ENCODE peak calls at places on chromosome 11, in five cellular contexts. One of them, this sample, is unnamed.

GRCh38 chr11:125514336-125515101 is 18.5 kb upstream of the FEZ1 start:
- DNase-seq in COLO829: no peak
- DNase-seq in activated gamma-delta T cell treated with anti-CD3 and anti-CD28 coated beads, Interleukin-2, amount 50 U/mL, for 16 hours: peak; percentile 55
- DNase-seq in nephron progenitor cell: no peak
- DNase-seq in progenitor cell of endocrine pancreas: no peak
- DNase-seq in this sample: no peak

GRCh38 chr11:133164986-133165385 is 367.3 kb downstream of the OPCML start:
- DNase-seq in progenitor cell of endocrine pancreas: no peak
- DNase-seq in COLO829: no peak
- DNase-seq in activated gamma-delta T cell treated with anti-CD3 and anti-CD28 coated beads, Interleukin-2, amount 50 U/mL, for 16 hours: no peak
- DNase-seq in nephron progenitor cell: no peak
- DNase-seq in this sample: no peak

GRCh38 chr11:79076526-79077115 is 364.2 kb downstream of the TENM4 start:
- DNase-seq in COLO829: no peak
- DNase-seq in progenitor cell of endocrine pancreas: no peak
- DNase-seq in nephron progenitor cell: no peak
- DNase-seq in activated gamma-delta T cell treated with anti-CD3 and anti-CD28 coated beads, Interleukin-2, amount 50 U/mL, for 16 hours: no peak
- DNase-seq in this sample: no peak

GRCh38 chr11:36890280-36890679 is 292.2 kb upstream of the RAG2 start:
- DNase-seq in progenitor cell of endocrine pancreas: no peak
- DNase-seq in nephron progenitor cell: no peak
- DNase-seq in COLO829: no peak
- DNase-seq in activated gamma-delta T cell treated with anti-CD3 and anti-CD28 coated beads, Interleukin-2, amount 50 U/mL, for 16 hours: no peak
- DNase-seq in this sample: no peak

GRCh38 chr11:34492806-34493414 is 20.7 kb downstream of the ELF5 start:
- DNase-seq in activated gamma-delta T cell treated with anti-CD3 and anti-CD28 coated beads, Interleukin-2, amount 50 U/mL, for 16 hours: peak; percentile 5
- DNase-seq in COLO829: peak; percentile 78
- DNase-seq in nephron progenitor cell: peak; percentile 70
- DNase-seq in progenitor cell of endocrine pancreas: peak; percentile 39
- DNase-seq in this sample: peak; percentile 52

GRCh38 chr11:108269583-108269982 is 46.7 kb downstream of the ATM start:
- DNase-seq in COLO829: no peak
- DNase-seq in progenitor cell of endocrine pancreas: no peak
- DNase-seq in nephron progenitor cell: no peak
- DNase-seq in activated gamma-delta T cell treated with anti-CD3 and anti-CD28 coated beads, Interleukin-2, amount 50 U/mL, for 16 hours: no peak
- DNase-seq in this sample: no peak

GRCh38 chr11:6328321-6328720 is 8.0 kb upstream of the CAVIN3 start:
- DNase-seq in activated gamma-delta T cell treated with anti-CD3 and anti-CD28 coated beads, Interleukin-2, amount 50 U/mL, for 16 hours: no peak
- DNase-seq in progenitor cell of endocrine pancreas: no peak
- DNase-seq in COLO829: peak; percentile 58
- DNase-seq in nephron progenitor cell: no peak
- DNase-seq in this sample: no peak

GRCh38 chr11:28964811-28965210 is 856.6 kb downstream of the METTL15 start:
- DNase-seq in nephron progenitor cell: no peak
- DNase-seq in activated gamma-delta T cell treated with anti-CD3 and anti-CD28 coated beads, Interleukin-2, amount 50 U/mL, for 16 hours: no peak
- DNase-seq in progenitor cell of endocrine pancreas: no peak
- DNase-seq in COLO829: no peak
- DNase-seq in this sample: no peak

GRCh38 chr11:65506770-65507485 is 8.1 kb downstream of the MALAT1 start:
- DNase-seq in COLO829: no peak
- DNase-seq in nephron progenitor cell: no peak
- DNase-seq in activated gamma-delta T cell treated with anti-CD3 and anti-CD28 coated beads, Interleukin-2, amount 50 U/mL, for 16 hours: no peak
- DNase-seq in progenitor cell of endocrine pancreas: no peak
- DNase-seq in this sample: no peak

GRCh38 chr11:46315033-46315738 is 32.1 kb upstream of the DGKZ start:
- DNase-seq in activated gamma-delta T cell treated with anti-CD3 and anti-CD28 coated beads, Interleukin-2, amount 50 U/mL, for 16 hours: peak; percentile 68
- DNase-seq in COLO829: peak; percentile 88
- DNase-seq in nephron progenitor cell: peak; percentile 84
- DNase-seq in progenitor cell of endocrine pancreas: peak; percentile 73
- DNase-seq in this sample: no peak

GRCh38 chr11:129503646-129504045 is 128.0 kb downstream of the BARX2 start:
- DNase-seq in nephron progenitor cell: no peak
- DNase-seq in activated gamma-delta T cell treated with anti-CD3 and anti-CD28 coated beads, Interleukin-2, amount 50 U/mL, for 16 hours: no peak
- DNase-seq in COLO829: no peak
- DNase-seq in progenitor cell of endocrine pancreas: no peak
- DNase-seq in this sample: no peak

GRCh38 chr11:22671751-22672150 is 5.3 kb downstream of the GAS2 start:
- DNase-seq in progenitor cell of endocrine pancreas: no peak
- DNase-seq in activated gamma-delta T cell treated with anti-CD3 and anti-CD28 coated beads, Interleukin-2, amount 50 U/mL, for 16 hours: no peak
- DNase-seq in nephron progenitor cell: no peak
- DNase-seq in COLO829: no peak
- DNase-seq in this sample: no peak

GRCh38 chr11:26134481-26135355 is 197.2 kb upstream of the ANO3 start:
- DNase-seq in nephron progenitor cell: peak; percentile 9
- DNase-seq in progenitor cell of endocrine pancreas: no peak
- DNase-seq in COLO829: peak; percentile 53
- DNase-seq in activated gamma-delta T cell treated with anti-CD3 and anti-CD28 coated beads, Interleukin-2, amount 50 U/mL, for 16 hours: no peak
- DNase-seq in this sample: no peak

GRCh38 chr11:3165152-3165705 is at the start of gene OSBPL5:
- DNase-seq in progenitor cell of endocrine pancreas: peak; percentile 55
- DNase-seq in nephron progenitor cell: peak; percentile 82
- DNase-seq in activated gamma-delta T cell treated with anti-CD3 and anti-CD28 coated beads, Interleukin-2, amount 50 U/mL, for 16 hours: peak; percentile 31
- DNase-seq in COLO829: peak; percentile 39
- DNase-seq in this sample: peak; percentile 66

GRCh38 chr11:77589521-77590193 is at the start of gene AQP11:
- DNase-seq in COLO829: peak; percentile 67
- DNase-seq in activated gamma-delta T cell treated with anti-CD3 and anti-CD28 coated beads, Interleukin-2, amount 50 U/mL, for 16 hours: peak; percentile 19
- DNase-seq in progenitor cell of endocrine pancreas: peak; percentile 82
- DNase-seq in nephron progenitor cell: peak; percentile 91
- DNase-seq in this sample: peak; percentile 76

GRCh38 chr11:105022998-105023397 is at the start of gene CASP5:
- DNase-seq in progenitor cell of endocrine pancreas: no peak
- DNase-seq in activated gamma-delta T cell treated with anti-CD3 and anti-CD28 coated beads, Interleukin-2, amount 50 U/mL, for 16 hours: no peak
- DNase-seq in COLO829: no peak
- DNase-seq in nephron progenitor cell: no peak
- DNase-seq in this sample: no peak

GRCh38 chr11:99505319-99505718 is 484.6 kb downstream of the CNTN5 start:
- DNase-seq in progenitor cell of endocrine pancreas: no peak
- DNase-seq in activated gamma-delta T cell treated with anti-CD3 and anti-CD28 coated beads, Interleukin-2, amount 50 U/mL, for 16 hours: no peak
- DNase-seq in COLO829: no peak
- DNase-seq in nephron progenitor cell: no peak
- DNase-seq in this sample: no peak

GRCh38 chr11:17498058-17498457 is 21.4 kb upstream of the ABCC8 start:
- DNase-seq in COLO829: no peak
- DNase-seq in progenitor cell of endocrine pancreas: no peak
- DNase-seq in nephron progenitor cell: no peak
- DNase-seq in activated gamma-delta T cell treated with anti-CD3 and anti-CD28 coated beads, Interleukin-2, amount 50 U/mL, for 16 hours: no peak
- DNase-seq in this sample: no peak

GRCh38 chr11:12995211-12995610 is 13.9 kb upstream of the RASSF10 start:
- DNase-seq in COLO829: no peak
- DNase-seq in activated gamma-delta T cell treated with anti-CD3 and anti-CD28 coated beads, Interleukin-2, amount 50 U/mL, for 16 hours: no peak
- DNase-seq in progenitor cell of endocrine pancreas: no peak
- DNase-seq in nephron progenitor cell: no peak
- DNase-seq in this sample: no peak

GRCh38 chr11:133968300-133968699 is 11.5 kb upstream of the IGSF9B start:
- DNase-seq in COLO829: no peak
- DNase-seq in activated gamma-delta T cell treated with anti-CD3 and anti-CD28 coated beads, Interleukin-2, amount 50 U/mL, for 16 hours: no peak
- DNase-seq in nephron progenitor cell: peak; percentile 84
- DNase-seq in progenitor cell of endocrine pancreas: peak; percentile 61
- DNase-seq in this sample: no peak

GRCh38 chr11:111733009-111733408 is 33.2 kb downstream of the PPP2R1B start:
- DNase-seq in activated gamma-delta T cell treated with anti-CD3 and anti-CD28 coated beads, Interleukin-2, amount 50 U/mL, for 16 hours: no peak
- DNase-seq in nephron progenitor cell: no peak
- DNase-seq in COLO829: no peak
- DNase-seq in progenitor cell of endocrine pancreas: no peak
- DNase-seq in this sample: no peak

GRCh38 chr11:69962152-69962551 is 116.0 kb upstream of the ANO1 start:
- DNase-seq in COLO829: no peak
- DNase-seq in activated gamma-delta T cell treated with anti-CD3 and anti-CD28 coated beads, Interleukin-2, amount 50 U/mL, for 16 hours: no peak
- DNase-seq in progenitor cell of endocrine pancreas: no peak
- DNase-seq in nephron progenitor cell: no peak
- DNase-seq in this sample: no peak

GRCh38 chr11:28965824-28966223 is 857.6 kb downstream of the METTL15 start:
- DNase-seq in activated gamma-delta T cell treated with anti-CD3 and anti-CD28 coated beads, Interleukin-2, amount 50 U/mL, for 16 hours: no peak
- DNase-seq in nephron progenitor cell: no peak
- DNase-seq in COLO829: no peak
- DNase-seq in progenitor cell of endocrine pancreas: no peak
- DNase-seq in this sample: no peak

GRCh38 chr11:66048525-66049313 is at the start of gene GAL3ST3:
- DNase-seq in nephron progenitor cell: peak; percentile 70
- DNase-seq in activated gamma-delta T cell treated with anti-CD3 and anti-CD28 coated beads, Interleukin-2, amount 50 U/mL, for 16 hours: no peak
- DNase-seq in COLO829: no peak
- DNase-seq in progenitor cell of endocrine pancreas: peak; percentile 29
- DNase-seq in this sample: no peak

GRCh38 chr11:91141655-91142054 is 918.8 kb upstream of the CHORDC1 start:
- DNase-seq in progenitor cell of endocrine pancreas: no peak
- DNase-seq in activated gamma-delta T cell treated with anti-CD3 and anti-CD28 coated beads, Interleukin-2, amount 50 U/mL, for 16 hours: no peak
- DNase-seq in COLO829: no peak
- DNase-seq in nephron progenitor cell: no peak
- DNase-seq in this sample: no peak

GRCh38 chr11:16774920-16775603 is 36.6 kb downstream of the C11orf58 start:
- DNase-seq in activated gamma-delta T cell treated with anti-CD3 and anti-CD28 coated beads, Interleukin-2, amount 50 U/mL, for 16 hours: no peak
- DNase-seq in COLO829: no peak
- DNase-seq in progenitor cell of endocrine pancreas: no peak
- DNase-seq in nephron progenitor cell: no peak
- DNase-seq in this sample: no peak

This sample was measured in mesothelial cell of epicardium.